ENCODE peak calls at places on chromosomes 11 and 22, in five cellular contexts. V, G, Z, P and E are unnamed samples.

GRCh38 chr11:31784645-31785044 is 26.5 kb downstream of the PAX6 start:
- DNase-seq in V (no peak), G (no peak), Z (no peak), P (no peak), E (no peak)

GRCh38 chr11:59429924-59430516 is 3.8 kb upstream of the OR5A2 start:
- DNase-seq in V (no peak), G (peak), Z (peak), P (no peak), E (peak)

GRCh38 chr11:118142809-118143208 is 9.8 kb downstream of the SCN4B start:
- DNase-seq in V (peak), G (no peak), Z (no peak), P (no peak), E (no peak)

GRCh38 chr11:111419641-111420327 is 40.7 kb upstream of the POU2AF1 start:
- DNase-seq in V (peak), G (no peak), Z (no peak), P (peak), E (no peak)

GRCh38 chr11:69305885-69306540 is 12.1 kb downstream of the MYEOV start:
- DNase-seq in V (no peak), G (no peak), Z (no peak), P (no peak), E (no peak)

GRCh38 chr22:19885841-19886592 is 31.3 kb upstream of the GNB1L start:
- DNase-seq in V (peak), G (no peak), Z (peak), P (no peak), E (no peak)

GRCh38 chr11:128763224-128763623 is 69.4 kb downstream of the FLI1 start:
- DNase-seq in V (no peak), G (no peak), Z (no peak), P (no peak), E (no peak)

GRCh38 chr22:27433585-27434190 is 367.9 kb downstream of the MN1 start:
- DNase-seq in V (no peak), G (no peak), Z (no peak), P (no peak), E (no peak)

GRCh38 chr22:25126510-25126909 is 73.1 kb upstream of the CRYBB3 start:
- DNase-seq in V (no peak), G (no peak), Z (no peak), P (no peak), E (no peak)

GRCh38 chr11:95499516-95500135 is 268.6 kb upstream of the SESN3 start:
- DNase-seq in V (no peak), G (no peak), Z (peak), P (no peak), E (no peak)

GRCh38 chr22:25057013-25057881 is 104.7 kb downstream of the KIAA1671 start:
- DNase-seq in V (peak), G (peak), Z (peak), P (peak), E (no peak)

GRCh38 chr11:19978668-19979518 is 181.4 kb downstream of the DBX1 start:
- DNase-seq in V (no peak), G (peak), Z (peak), P (no peak), E (peak)

GRCh38 chr11:125233116-125233515 is 68.6 kb downstream of the PKNOX2 start:
- DNase-seq in V (no peak), G (no peak), Z (no peak), P (no peak), E (no peak)

GRCh38 chr11:121595717-121596156 is 143.0 kb upstream of the SORL1-AS1 start:
- DNase-seq in V (no peak), G (peak), Z (peak), P (no peak), E (peak)

GRCh38 chr11:64519541-64519940 is 71.5 kb upstream of the SLC22A12 start:
- DNase-seq in V (no peak), G (no peak), Z (no peak), P (no peak), E (no peak)

GRCh38 chr11:119093951-119094815 is 7.5 kb downstream of the DPAGT1 start:
- DNase-seq in V (no peak), G (peak), Z (peak), P (peak), E (peak)

GRCh38 chr22:41286639-41287091 is 678 bp upstream of the RANGAP1 start:
- DNase-seq in V (no peak), G (peak), Z (no peak), P (no peak), E (no peak)

GRCh38 chr11:34826384-34826726 is 89.8 kb downstream of the APIP start:
- DNase-seq in V (no peak), G (no peak), Z (no peak), P (no peak), E (no peak)

GRCh38 chr22:33747576-33748180 is 172.6 kb downstream of the LARGE1 start:
- DNase-seq in V (no peak), G (no peak), Z (no peak), P (no peak), E (no peak)

GRCh38 chr22:23682827-23683355 is 7.9 kb upstream of the RGL4 start:
- DNase-seq in V (no peak), G (no peak), Z (no peak), P (no peak), E (no peak)

GRCh38 chr11:61949169-61950034 is 749 bp upstream of the BEST1 start:
- DNase-seq in V (peak), G (peak), Z (peak), P (peak), E (peak)

GRCh38 chr22:33166206-33166605 is 108.0 kb upstream of the SYN3 start:
- DNase-seq in V (no peak), G (no peak), Z (no peak), P (no peak), E (no peak)

GRCh38 chr11:43222215-43222614 is 89.6 kb upstream of the API5 start:
- DNase-seq in V (no peak), G (no peak), Z (peak), P (no peak), E (peak)

GRCh38 chr11:126304457-126305072 is 705 bp downstream of the DCPS start:
- DNase-seq in V (no peak), G (no peak), Z (no peak), P (no peak), E (no peak)

GRCh38 chr11:35193767-35194166 is 54.8 kb downstream of the CD44 start:
- DNase-seq in V (no peak), G (no peak), Z (no peak), P (no peak), E (no peak)

GRCh38 chr22:31120230-31120629 is 2.5 kb upstream of the INPP5J start:
- DNase-seq in V (no peak), G (no peak), Z (no peak), P (no peak), E (no peak)

GRCh38 chr22:37568448-37569008 is 8.2 kb downstream of the CDC42EP1 start:
- DNase-seq in V (no peak), G (no peak), Z (no peak), P (no peak), E (no peak)

GRCh38 chr11:27234043-27234668 is 128.9 kb downstream of the CCDC34 start:
- DNase-seq in V (no peak), G (no peak), Z (peak), P (no peak), E (peak)

GRCh38 chr11:31160504-31161422 is 208.8 kb downstream of the DCDC1 start:
- DNase-seq in V (no peak), G (peak), Z (no peak), P (no peak), E (no peak)

GRCh38 chr11:126799974-126800373 is 200.6 kb downstream of the KIRREL3 start:
- DNase-seq in V (no peak), G (no peak), Z (peak), P (peak), E (no peak)

GRCh38 chr11:100863080-100863581 is 176.0 kb downstream of the ARHGAP42 start:
- DNase-seq in V (no peak), G (peak), Z (peak), P (no peak), E (peak)